ENCODE peak calls at places on chromosomes 4 and X, in seven cellular contexts. C is pons, D is AG10803, R is mammary epithelial cell, Y is omental fat pad, Q is transverse colon, L is H54. E is an unnamed sample.
A peak's percentile ranks its signal among the peaks of the same experiment; 100 is the strongest.

GRCh38 chr4:25767877-25768475 is 94.8 kb downstream of the SEL1L3 start:
- DNase-seq in Y (no peak), R (peak; percentile 43), C (peak; percentile 86), L (no peak), Q (peak; percentile 37), D (peak; percentile 73), E (peak; percentile 66)

GRCh38 chr4:183995489-183996049 is 90.5 kb downstream of the STOX2 start:
- DNase-seq in L (no peak), Y (no peak), Q (no peak), D (peak; percentile 7), C (no peak), R (no peak), E (peak; percentile 36)

GRCh38 chr4:144363890-144364289 is 223.4 kb upstream of the GYPA start:
- DNase-seq in L (no peak), Y (no peak), D (no peak), Q (no peak), C (no peak), R (no peak), E (no peak)

GRCh38 chr4:35912174-35912573 is 332.1 kb downstream of the ARAP2 start:
- DNase-seq in Y (no peak), R (no peak), D (no peak), Q (no peak), L (no peak), C (no peak), E (no peak)

GRCh38 chr4:174604198-174604597 is 81.9 kb upstream of the HPGD start:
- DNase-seq in R (peak; percentile 50), Q (no peak), Y (no peak), L (no peak), D (no peak), C (no peak), E (no peak)

GRCh38 chrX:23845316-23845932 is 62.3 kb downstream of the APOO start:
- DNase-seq in Q (peak; percentile 38), Y (no peak), D (no peak), R (no peak), C (peak; percentile 35), L (no peak), E (peak; percentile 52)

GRCh38 chr4:7710126-7710525 is 229.5 kb downstream of the AFAP1 start:
- DNase-seq in Y (no peak), Q (no peak), R (no peak), L (no peak), D (no peak), C (no peak), E (no peak)

GRCh38 chr4:8394125-8394524 is 46.4 kb downstream of the ACOX3 start:
- DNase-seq in D (peak; percentile 68), C (peak; percentile 72), R (no peak), L (no peak), Y (no peak), Q (peak; percentile 49), E (no peak)

GRCh38 chr4:70365479-70365878 is 4.9 kb downstream of the SMR3A start:
- DNase-seq in L (no peak), Q (no peak), Y (no peak), R (peak; percentile 49), C (no peak), D (no peak), E (peak; percentile 71)